ENCODE peak calls at places on chromosomes 12 and 14, in ten cellular contexts. I, D, T, E, H, S, L, M, J and F are unnamed samples.

GRCh38 chr14:48391661-48392060 is 716.3 kb upstream of the MDGA2 start:
- DNase-seq in I (no peak), D (no peak), T (no peak), E (no peak), H (no peak), S (no peak), L (no peak), M (no peak), J (no peak), F (no peak)

GRCh38 chr12:53625373-53625945 is 723 bp downstream of the ATF7 start:
- DNase-seq in I (no peak), D (no peak), T (no peak), E (no peak), H (no peak), S (no peak), L (no peak), M (no peak), J (no peak), F (no peak)

GRCh38 chr12:67428431-67428830 is 159.3 kb downstream of the CAND1 start:
- DNase-seq in I (peak; percentile 24), D (no peak), T (no peak), E (no peak), H (no peak), S (no peak), L (no peak), M (no peak), J (peak; percentile 41), F (no peak)

GRCh38 chr14:85532981-85533820 is 3.3 kb downstream of the FLRT2 start:
- DNase-seq in I (no peak), D (peak; percentile 95), T (peak; percentile 59), E (no peak), H (peak; percentile 98), S (peak; percentile 51), L (peak; percentile 76), M (peak; percentile 61), J (peak; percentile 91), F (peak; percentile 76)

GRCh38 chr14:75831455-75831854 is 150.3 kb downstream of the TGFB3 start:
- DNase-seq in I (peak; percentile 27), D (no peak), T (peak; percentile 14), E (peak; percentile 49), H (no peak), S (peak; percentile 61), L (peak; percentile 90), M (peak; percentile 88), J (peak; percentile 78), F (no peak)

GRCh38 chr12:127260531-127260930 is 1006.4 kb upstream of the TMEM132C start:
- DNase-seq in I (no peak), D (no peak), T (no peak), E (no peak), H (no peak), S (no peak), L (no peak), M (no peak), J (peak; percentile 79), F (no peak)

GRCh38 chr12:32650508-32650907 is 28.6 kb upstream of the DNM1L start:
- DNase-seq in I (no peak), D (no peak), T (no peak), E (no peak), H (peak; percentile 42), S (no peak), L (no peak), M (no peak), J (no peak), F (no peak)

GRCh38 chr12:19709889-19710288 is 270.6 kb downstream of the AEBP2 start:
- DNase-seq in I (no peak), D (no peak), T (no peak), E (no peak), H (no peak), S (no peak), L (no peak), M (peak; percentile 43), J (no peak), F (no peak)

GRCh38 chr12:58310368-58310767 is 369.0 kb downstream of the ATP23 start:
- DNase-seq in I (no peak), D (no peak), T (no peak), E (no peak), H (no peak), S (no peak), L (no peak), M (no peak), J (peak; percentile 78), F (no peak)

GRCh38 chr12:49058366-49059062 is 2.1 kb downstream of the KMT2D start:
- DNase-seq in I (no peak), D (no peak), T (no peak), E (no peak), H (no peak), S (no peak), L (no peak), M (no peak), J (peak; percentile 27), F (no peak)

GRCh38 chr14:69719501-69719951 is 47.4 kb upstream of the SRSF5 start:
- DNase-seq in I (no peak), D (no peak), T (no peak), E (no peak), H (no peak), S (peak; percentile 47), L (no peak), M (no peak), J (peak; percentile 97), F (no peak)

GRCh38 chr14:58637040-58637390 is 747 bp upstream of the DACT1 start:
- DNase-seq in I (no peak), D (no peak), T (no peak), E (no peak), H (no peak), S (peak; percentile 37), L (no peak), M (peak; percentile 45), J (peak; percentile 90), F (no peak)

GRCh38 chr12:14960548-14961465 is 594 bp downstream of the ARHGDIB start:
- DNase-seq in I (no peak), D (peak; percentile 29), T (no peak), E (peak; percentile 77), H (no peak), S (no peak), L (no peak), M (no peak), J (peak; percentile 27), F (no peak)

DNA sequence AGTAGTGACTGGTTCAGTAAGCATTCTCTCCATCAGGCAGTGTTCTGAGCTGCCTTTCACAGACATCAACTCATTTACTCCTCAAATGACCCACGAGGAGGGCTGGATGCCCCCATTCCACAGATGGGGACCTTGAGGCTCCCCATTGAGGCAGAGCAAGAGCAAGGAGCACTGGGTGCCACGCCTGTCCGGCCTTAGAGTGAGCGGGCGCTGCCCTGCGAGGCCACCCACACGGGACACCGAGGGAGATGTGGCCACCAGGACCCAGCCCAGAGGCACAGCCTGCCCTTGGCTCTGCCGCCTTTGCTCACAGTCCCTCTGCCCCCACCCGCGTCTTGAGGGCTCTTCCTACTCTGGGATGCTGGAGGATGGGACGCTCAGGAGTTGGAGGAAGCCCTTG is 3.0 kb downstream of the FBRSL1 start:
- DNase-seq in I (no peak), D (no peak), T (no peak), E (no peak), H (no peak), S (no peak), L (no peak), M (no peak), J (no peak), F (no peak)
- H3K4me1 ChIP-seq in I (peaks cover 61% of the 10 kb centered on the region), D (peaks cover 5% of the 10 kb centered on the region), T (peaks cover 61% of the 10 kb centered on the region), E (peaks cover 70% of the 10 kb centered on the region), H (peaks cover 2% of the 10 kb centered on the region), S (peaks cover 64% of the 10 kb centered on the region), L (peaks cover 62% of the 10 kb centered on the region), M (peaks cover 81% of the 10 kb centered on the region), J (peaks cover 4% of the 10 kb centered on the region), F (peaks cover 10% of the 10 kb centered on the region)

DNA sequence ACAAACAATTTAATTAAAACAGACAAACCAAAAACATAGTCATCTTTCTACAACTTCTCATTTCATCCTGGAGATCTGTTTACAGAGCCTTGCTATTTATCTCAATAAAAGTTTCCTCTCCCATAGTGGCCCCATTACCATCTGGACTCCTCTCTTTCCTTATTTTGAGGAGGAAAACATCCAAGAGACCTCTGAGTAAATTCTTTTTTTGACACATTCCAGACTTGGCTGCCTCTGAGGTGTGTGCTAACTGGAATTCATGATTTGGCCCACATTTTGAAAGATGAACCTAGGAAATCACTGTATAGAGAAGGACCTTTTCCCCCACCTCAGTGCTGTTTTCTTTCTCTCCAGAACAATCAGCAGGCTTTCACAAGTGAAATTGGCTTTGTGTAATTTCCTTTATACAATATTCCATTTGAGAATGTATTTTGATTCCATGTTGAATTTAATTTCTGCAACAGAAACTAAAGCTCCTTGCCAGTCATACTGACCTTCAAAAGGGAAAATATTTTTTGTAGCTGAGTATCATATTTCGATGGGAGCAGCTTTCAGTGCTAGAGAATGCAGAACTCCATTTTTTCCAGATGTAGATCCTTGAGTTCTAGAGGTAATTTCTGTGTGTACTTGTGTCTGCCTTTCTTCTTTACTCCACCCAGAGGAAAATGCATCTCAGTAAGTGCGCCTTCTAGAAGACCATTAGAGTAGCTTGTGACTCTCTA is 245.0 kb upstream of the RGS6 start:
- DNase-seq in I (no peak), D (no peak), T (no peak), E (no peak), H (no peak), S (no peak), L (no peak), M (no peak), J (peak; percentile 48), F (no peak)
- H3K36me3 ChIP-seq in I (peaks cover 2% of the 10 kb centered on the region), D (no peaks in the 10 kb centered on the region), T (no peaks in the 10 kb centered on the region), E (peaks cover 14% of the 10 kb centered on the region), H (no peaks in the 10 kb centered on the region), S (no peaks in the 10 kb centered on the region), L (no peaks in the 10 kb centered on the region), M (peaks cover 30% of the 10 kb centered on the region), J (peaks cover 6% of the 10 kb centered on the region), F (peaks cover 10% of the 10 kb centered on the region)

GRCh38 chr14:105570482-105570881 is 44.1 kb downstream of the TMEM121 start:
- DNase-seq in I (no peak), D (no peak), T (no peak), E (no peak), H (no peak), S (no peak), L (no peak), M (no peak), J (no peak), F (no peak)
- H3K4me1 ChIP-seq in I (no peaks in the 10 kb centered on the region), D (no peaks in the 10 kb centered on the region), T (no peaks in the 10 kb centered on the region), E (no peaks in the 10 kb centered on the region), H (no peaks in the 10 kb centered on the region), S (no peaks in the 10 kb centered on the region), L (no peaks in the 10 kb centered on the region), M (no peaks in the 10 kb centered on the region), J (no peaks in the 10 kb centered on the region), F (no peaks in the 10 kb centered on the region)

GRCh38 chr12:57143454-57143853 is 4.0 kb downstream of the LRP1-AS start:
- DNase-seq in I (no peak), D (no peak), T (no peak), E (no peak), H (no peak), S (no peak), L (no peak), M (no peak), J (no peak), F (no peak)

GRCh38 chr12:57142121-57142520 is 5.3 kb downstream of the LRP1-AS start:
- DNase-seq in I (no peak), D (no peak), T (no peak), E (no peak), H (no peak), S (no peak), L (no peak), M (no peak), J (no peak), F (no peak)

GRCh38 chr12:57142727-57143126 is 4.7 kb downstream of the LRP1-AS start:
- DNase-seq in I (no peak), D (no peak), T (no peak), E (no peak), H (no peak), S (no peak), L (no peak), M (no peak), J (no peak), F (no peak)

GRCh38 chr12:57139796-57140649 is 7.4 kb downstream of the LRP1-AS start:
- DNase-seq in I (no peak), D (no peak), T (no peak), E (peak; percentile 7), H (no peak), S (no peak), L (no peak), M (no peak), J (peak; percentile 71), F (no peak)

GRCh38 chr12:57141249-57141648 is 6.2 kb downstream of the LRP1-AS start:
- DNase-seq in I (no peak), D (no peak), T (no peak), E (no peak), H (no peak), S (no peak), L (no peak), M (no peak), J (no peak), F (no peak)
- H3K36me3 ChIP-seq in I (peaks cover 34% of the 10 kb centered on the region), D (peaks cover 21% of the 10 kb centered on the region), T (no peaks in the 10 kb centered on the region), E (no peaks in the 10 kb centered on the region), H (peaks cover 15% of the 10 kb centered on the region), S (peaks cover 31% of the 10 kb centered on the region), L (no peaks in the 10 kb centered on the region), M (peaks cover 74% of the 10 kb centered on the region), J (peaks cover 69% of the 10 kb centered on the region), F (peaks cover 82% of the 10 kb centered on the region)